ENCODE peak calls at places on chromosomes 1 and 21, in nine cellular contexts. A is cardiac muscle cell, E is upper lobe of left lung, T is prostate gland, B is A549, M is ascending aorta, Q is MM.1S, L is RWPE1, C is neural crest cell. S is an unnamed sample.

GRCh38 chr1:71587961-71588360 is 507.1 kb upstream of the ZRANB2 start:
- DNase-seq in A (peak; percentile 43), E (no peak), T (no peak), B (no peak), M (no peak), Q (peak; percentile 32), L (no peak), C (no peak), S (no peak)

GRCh38 chr1:13543927-13544556 is 30.2 kb upstream of the LRRC38 start:
- DNase-seq in A (peak; percentile 14), E (peak; percentile 44), T (peak; percentile 30), B (peak; percentile 26), M (no peak), Q (no peak), L (peak; percentile 50), C (peak; percentile 47), S (no peak)

GRCh38 chr21:18228060-18228739 is 16.4 kb upstream of the CHODL start:
- DNase-seq in A (no peak), E (no peak), T (no peak), B (no peak), M (no peak), Q (no peak), L (no peak), C (no peak), S (no peak)

GRCh38 chr1:145702826-145703225 is 4.3 kb downstream of the PDZK1 start:
- DNase-seq in A (no peak), E (no peak), T (no peak), B (no peak), M (no peak), Q (no peak), L (no peak), C (no peak), S (no peak)

GRCh38 chr1:30526652-30527345 is 196.6 kb downstream of the MATN1 start:
- DNase-seq in A (no peak), E (no peak), T (no peak), B (no peak), M (peak; percentile 38), Q (no peak), L (no peak), C (no peak), S (no peak)

GRCh38 chr1:106613106-106613505 is 443.4 kb upstream of the PRMT6 start:
- DNase-seq in A (no peak), E (no peak), T (no peak), B (no peak), M (no peak), Q (no peak), L (no peak), C (no peak), S (no peak)

GRCh38 chr1:46656643-46657042 is 11.5 kb downstream of the ATPAF1 start:
- DNase-seq in A (no peak), E (no peak), T (no peak), B (no peak), M (no peak), Q (no peak), L (no peak), C (no peak), S (no peak)

GRCh38 chr1:62435231-62436038 is 1.4 kb upstream of the USP1 start:
- DNase-seq in A (no peak), E (no peak), T (no peak), B (no peak), M (no peak), Q (no peak), L (peak; percentile 28), C (no peak), S (no peak)

GRCh38 chr1:54227091-54227602 is 27.2 kb downstream of the MRPL37 start:
- DNase-seq in A (no peak), E (peak; percentile 58), T (no peak), B (peak; percentile 31), M (peak; percentile 80), Q (no peak), L (peak; percentile 30), C (no peak), S (no peak)

GRCh38 chr1:209513226-209513625 is 70.3 kb upstream of the CAMK1G start:
- DNase-seq in A (peak; percentile 61), E (no peak), T (no peak), B (peak; percentile 38), M (no peak), Q (peak; percentile 56), L (peak; percentile 69), C (no peak), S (no peak)

GRCh38 chr1:77978293-77978968 is 441 bp downstream of the FUBP1 start:
- DNase-seq in A (peak; percentile 92), E (peak; percentile 88), T (peak; percentile 75), B (peak; percentile 37), M (peak; percentile 89), Q (peak; percentile 95), L (peak; percentile 67), C (peak; percentile 63), S (peak; percentile 25)

GRCh38 chr21:33754493-33754892 is 112.2 kb downstream of the ITSN1 start:
- DNase-seq in A (no peak), E (no peak), T (no peak), B (no peak), M (no peak), Q (no peak), L (no peak), C (no peak), S (no peak)

GRCh38 chr1:71298633-71299032 is 217.8 kb upstream of the ZRANB2 start:
- DNase-seq in A (no peak), E (peak; percentile 25), T (no peak), B (no peak), M (no peak), Q (no peak), L (no peak), C (no peak), S (no peak)

GRCh38 chr1:184340984-184341383 is 45.8 kb upstream of the C1orf21 start:
- DNase-seq in A (no peak), E (no peak), T (no peak), B (no peak), M (no peak), Q (no peak), L (no peak), C (no peak), S (no peak)

GRCh38 chr1:50978144-50978851 is 8.3 kb downstream of the CDKN2C start:
- DNase-seq in A (peak; percentile 47), E (peak; percentile 48), T (peak; percentile 42), B (no peak), M (peak; percentile 74), Q (peak; percentile 52), L (peak; percentile 51), C (peak; percentile 25), S (peak; percentile 52)

GRCh38 chr1:234214129-234214910 is 158.9 kb upstream of the COA6 start:
- DNase-seq in A (peak; percentile 62), E (peak; percentile 64), T (peak; percentile 28), B (no peak), M (no peak), Q (no peak), L (peak; percentile 36), C (peak; percentile 42), S (no peak)

DNA sequence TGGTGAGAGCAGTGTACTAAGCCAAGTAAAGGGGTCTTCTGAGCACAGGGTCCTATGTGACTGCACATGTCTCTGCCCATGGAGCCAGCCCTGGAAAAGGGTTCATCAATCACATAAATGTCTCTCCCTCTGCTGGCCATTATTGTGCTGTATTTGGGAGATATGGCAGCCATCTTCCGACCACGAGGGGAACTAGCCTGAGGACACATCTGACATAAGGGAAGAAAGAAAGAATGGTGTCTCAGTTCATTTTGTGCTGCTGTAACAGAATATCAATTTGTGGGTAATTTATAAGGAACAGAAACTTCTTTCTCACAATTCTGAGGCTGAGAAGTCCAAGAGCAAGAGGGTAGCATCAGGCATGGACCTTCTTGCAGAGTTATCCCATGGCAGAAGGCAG is 55.1 kb upstream of the GJA5 start:
- DNase-seq in A (no peak), E (no peak), T (no peak), B (no peak), M (no peak), Q (no peak), L (no peak), C (no peak), S (no peak)
- TF ChIP-seq CTCF in A (no peak), E (no peak), T (no peak), B (no peak), M (no peak), Q (no peak), L (no peak), C (no peak), S (no peak)

DNA sequence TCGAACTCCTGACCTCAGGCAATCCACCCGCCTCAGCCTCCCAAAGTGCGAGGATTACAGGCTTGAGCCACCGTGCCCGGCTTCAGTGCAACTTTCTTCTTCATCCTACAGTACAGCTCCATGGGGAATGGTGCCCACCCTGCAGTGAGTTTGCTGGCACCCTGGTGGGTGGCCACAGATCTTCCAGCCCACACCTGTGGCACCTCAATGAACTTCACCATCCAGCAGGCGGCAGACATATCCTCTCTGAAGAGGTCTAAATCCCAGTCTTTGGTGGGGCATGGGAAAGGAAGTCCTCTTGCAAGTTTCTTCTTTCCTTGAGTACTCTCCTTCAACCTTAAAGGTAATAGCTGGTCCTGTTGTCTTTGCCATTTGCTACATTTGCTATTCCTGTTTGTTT is 18.1 kb upstream of the ZBTB8A start:
- DNase-seq in A (no peak), E (no peak), T (no peak), B (no peak), M (no peak), Q (peak; percentile 25), L (no peak), C (no peak), S (no peak)
- TF ChIP-seq CTCF in A (no peak), E (no peak), T (no peak), B (no peak), M (no peak), Q (peak; percentile 17), L (no peak), C (no peak), S (no peak)

GRCh38 chr1:3430406-3430805 is 24.1 kb upstream of the ARHGEF16 start:
- DNase-seq in A (no peak), E (no peak), T (no peak), B (no peak), M (no peak), Q (no peak), L (no peak), C (no peak), S (no peak)

GRCh38 chr1:3432306-3432705 is 22.2 kb upstream of the ARHGEF16 start:
- DNase-seq in A (no peak), E (no peak), T (no peak), B (no peak), M (no peak), Q (no peak), L (no peak), C (no peak), S (no peak)

GRCh38 chr1:3430820-3431219 is 23.6 kb upstream of the ARHGEF16 start:
- DNase-seq in A (no peak), E (no peak), T (no peak), B (no peak), M (no peak), Q (no peak), L (no peak), C (no peak), S (no peak)

GRCh38 chr1:3431686-3432085 is 22.8 kb upstream of the ARHGEF16 start:
- DNase-seq in A (no peak), E (no peak), T (no peak), B (no peak), M (no peak), Q (no peak), L (no peak), C (no peak), S (no peak)

GRCh38 chr1:3431266-3431665 is 23.2 kb upstream of the ARHGEF16 start:
- DNase-seq in A (no peak), E (no peak), T (no peak), B (peak; percentile 34), M (no peak), Q (no peak), L (no peak), C (no peak), S (no peak)
- TF ChIP-seq CTCF in A (peak; percentile 13), E (no peak), T (no peak), B (peak; percentile 27), M (no peak), Q (no peak), L (no peak), C (peak; percentile 61), S (no peak)

GRCh38 chr21:37446552-37446951 is 80.0 kb downstream of the DYRK1A start:
- DNase-seq in A (no peak), E (no peak), T (no peak), B (no peak), M (no peak), Q (no peak), L (no peak), C (no peak), S (no peak)
- TF ChIP-seq CTCF in A (no peak), E (no peak), T (no peak), B (no peak), M (no peak), Q (no peak), L (no peak), C (no peak), S (no peak)

S was measured in activated B cell treated with CpG ODN at 0.5 μM for 24 hours.